ENCODE peak calls at places on chromosomes 11 and 22, in five cellular contexts. D is cardiac fibroblast, Y is transverse colon, M is A549, Q is H1. W is an unnamed sample.

GRCh38 chr11:8277691-8278090 is 14.0 kb upstream of the LMO1 start:
- DNase-seq in D (no peak), M (no peak), Q (no peak), Y (no peak), W (no peak)

GRCh38 chr11:102654761-102655160 is 29.6 kb upstream of the MMP20 start:
- DNase-seq in Y (no peak), Q (no peak), D (no peak), M (no peak), W (no peak)

GRCh38 chr22:19129871-19130270 is 1.2 kb upstream of the TSSK2 start:
- DNase-seq in Q (no peak), M (no peak), Y (no peak), D (no peak), W (no peak)

GRCh38 chr22:22907551-22908494 is 20.2 kb downstream of the IGLL5 start:
- DNase-seq in M (no peak), D (no peak), Y (no peak), Q (no peak), W (no peak)

GRCh38 chr11:19018901-19019300 is 41.6 kb downstream of the MRGPRX2 start:
- DNase-seq in M (no peak), Y (no peak), Q (peak), D (no peak), W (no peak)

GRCh38 chr11:70900540-70900939 is 351.8 kb downstream of the SHANK2 start:
- DNase-seq in M (no peak), Y (no peak), D (no peak), Q (no peak), W (no peak)

GRCh38 chr11:20020716-20021115 is 139.6 kb downstream of the DBX1 start:
- DNase-seq in Q (no peak), D (no peak), M (no peak), Y (no peak), W (no peak)

GRCh38 chr22:25174888-25175411 is 24.7 kb upstream of the CRYBB3 start:
- DNase-seq in Y (no peak), M (no peak), Q (no peak), D (no peak), W (no peak)

GRCh38 chr11:65492637-65493366 is 6.0 kb upstream of the MALAT1 start:
- DNase-seq in D (peak), Y (peak), Q (no peak), M (no peak), W (no peak)

GRCh38 chr11:65227879-65228278 is 33.9 kb upstream of the POLA2 start:
- DNase-seq in D (no peak), M (no peak), Q (no peak), Y (no peak), W (no peak)

GRCh38 chr11:5247479-5248192 is 2.0 kb downstream of the HBG1 start:
- DNase-seq in Q (no peak), D (no peak), Y (no peak), M (no peak), W (no peak)

DNA sequence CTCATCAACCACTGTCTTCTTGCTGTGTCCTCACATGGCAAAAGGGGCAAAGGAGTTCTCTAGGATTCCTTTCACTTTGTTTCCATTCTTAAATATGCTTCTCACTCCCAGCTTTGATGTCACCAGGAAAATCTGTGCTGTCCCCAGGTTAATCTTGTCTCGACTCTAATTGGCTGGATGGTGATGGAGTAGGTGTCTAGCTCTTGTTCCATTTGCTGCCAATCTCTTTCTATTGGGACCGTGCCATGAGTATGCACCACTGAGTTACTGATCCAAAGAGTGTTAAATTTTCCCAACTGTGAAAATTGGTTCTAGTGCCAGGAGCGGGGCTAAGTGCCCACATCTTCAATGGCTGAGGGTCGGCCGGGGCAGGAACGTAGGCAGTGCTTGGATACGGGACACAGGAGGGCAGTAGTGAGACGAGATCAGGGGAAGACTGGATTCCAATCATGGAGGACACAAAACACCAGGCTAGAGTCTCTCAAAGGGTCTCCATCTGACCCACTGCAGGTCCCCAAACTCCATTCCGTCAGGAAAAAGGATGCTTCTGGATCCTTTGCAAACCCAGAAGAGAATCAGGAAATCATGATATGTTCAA is 47.7 kb upstream of the CSNK2A3 start:
- DNase-seq in M (no peak), Y (no peak), Q (peak), D (no peak), W (no peak)
- TF ChIP-seq CTCF in M (no peak), Y (peak), Q (peak), D (no peak), W (no peak)

GRCh38 chr22:37768273-37768672 is 39.5 kb upstream of the GCAT start:
- DNase-seq in D (no peak), M (no peak), Q (peak), Y (no peak), W (no peak)
- TF ChIP-seq CTCF in D (peak), M (no peak), Q (peak), Y (peak), W (no peak)

GRCh38 chr11:73287400-73288101 is 15.4 kb downstream of the P2RY6 start:
- DNase-seq in Y (no peak), D (peak), M (no peak), Q (no peak), W (no peak)

GRCh38 chr11:73285721-73286120 is 13.6 kb downstream of the P2RY6 start:
- DNase-seq in Y (no peak), Q (no peak), M (no peak), D (no peak), W (no peak)

GRCh38 chr11:73288197-73288872 is 16.2 kb downstream of the P2RY6 start:
- DNase-seq in D (no peak), M (no peak), Y (no peak), Q (no peak), W (no peak)

GRCh38 chr11:73284106-73284505 is 12.0 kb downstream of the P2RY6 start:
- DNase-seq in Y (no peak), Q (no peak), M (no peak), D (no peak), W (no peak)

DNA sequence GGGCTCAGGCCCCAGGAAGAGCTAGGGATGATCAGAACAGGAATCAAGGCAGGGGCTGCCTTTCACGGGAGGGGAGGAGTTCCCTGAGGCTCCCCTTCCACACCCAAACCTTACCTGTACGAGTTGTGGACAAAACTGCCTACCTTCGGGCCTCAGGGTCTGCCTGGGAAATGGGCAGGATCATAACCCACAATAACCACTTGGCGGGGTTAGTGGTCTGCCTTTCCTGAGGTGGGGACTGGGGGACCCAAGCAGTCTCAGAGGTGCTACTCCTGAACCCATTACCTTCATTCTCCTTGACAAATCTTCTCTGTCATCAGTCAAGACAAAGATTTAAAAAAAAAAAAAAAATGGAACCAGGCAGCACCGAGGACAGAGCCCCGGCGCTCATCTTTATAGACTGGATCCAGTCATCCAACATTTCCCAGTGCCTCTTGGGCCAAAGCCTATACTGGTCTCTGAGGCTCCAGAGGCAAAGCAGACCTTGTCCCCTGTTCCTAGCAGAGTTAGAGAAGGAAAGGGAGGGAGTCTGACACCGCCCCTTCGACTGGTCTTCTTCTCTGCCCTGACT is 14.2 kb downstream of the P2RY6 start:
- DNase-seq in M (no peak), D (no peak), Y (no peak), Q (no peak), W (no peak)
- TF ChIP-seq CTCF in M (no peak), D (no peak), Y (no peak), Q (peak), W (no peak)

GRCh38 chr22:42303304-42304020 is 33.0 kb upstream of the TCF20 start:
- DNase-seq in Q (no peak), Y (peak), M (no peak), D (no peak), W (no peak)
- TF ChIP-seq CTCF in Q (no peak), Y (no peak), M (no peak), D (no peak), W (no peak)

DNA sequence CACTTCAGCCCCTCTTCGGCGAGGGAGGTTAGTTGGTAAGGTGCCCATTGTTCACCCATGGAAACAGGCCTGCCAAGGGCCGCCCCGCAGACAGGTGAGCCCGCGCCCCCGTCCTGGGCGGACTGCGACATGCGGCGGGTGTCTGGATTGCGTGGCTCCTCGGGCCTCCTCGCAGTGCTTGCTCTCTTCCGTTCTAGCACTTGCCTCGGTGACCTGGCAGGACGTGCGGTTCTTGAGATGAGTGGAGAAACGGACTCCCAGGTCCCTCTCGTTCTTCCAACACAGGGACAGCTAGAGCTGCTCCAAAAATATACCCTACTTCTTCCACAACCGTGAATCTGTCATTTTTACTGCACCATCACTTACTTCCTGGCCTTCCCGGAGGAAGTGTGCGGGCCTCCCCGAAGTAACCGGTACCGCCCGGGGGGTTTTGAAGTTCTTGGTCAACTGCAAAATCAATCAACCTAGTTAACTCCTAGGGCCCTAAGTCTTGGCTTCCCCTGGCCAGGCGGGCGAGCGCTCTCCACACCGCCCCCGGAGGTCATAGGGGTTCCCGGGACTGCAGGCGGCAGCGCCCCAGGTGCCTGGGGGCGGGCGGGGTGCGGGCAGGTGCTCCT is 745 bp upstream of the ZBTB44 start:
- DNase-seq in D (no peak), Y (peak), Q (peak), M (no peak), W (no peak)
- TF ChIP-seq CTCF in D (no peak), Y (no peak), Q (peak), M (no peak), W (no peak)

GRCh38 chr11:112477929-112478317 is 217.3 kb upstream of the PLET1 start:
- DNase-seq in Q (no peak), Y (no peak), M (no peak), D (no peak), W (no peak)
- TF ChIP-seq CTCF in Q (no peak), Y (no peak), M (no peak), D (no peak), W (no peak)

DNA sequence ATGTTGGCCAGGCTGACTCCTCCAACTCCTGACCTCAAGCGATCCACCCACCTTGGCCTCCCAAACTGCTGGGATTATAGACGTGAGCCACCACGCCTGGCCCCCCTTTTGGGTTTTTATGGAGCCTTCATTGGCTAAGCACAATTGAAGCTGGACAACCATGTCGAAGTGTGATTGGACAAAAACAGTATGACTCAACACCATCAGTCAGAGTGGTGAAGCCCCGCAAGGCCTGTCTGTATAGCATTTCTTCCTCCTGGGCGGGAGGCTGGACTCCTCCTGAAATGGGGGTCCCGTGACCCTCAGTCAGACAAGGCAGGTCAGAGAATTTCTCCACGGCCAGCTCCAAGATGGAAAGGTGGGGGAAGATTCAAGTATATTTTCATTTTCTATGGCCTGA is 3.1 kb upstream of the PARVB start:
- DNase-seq in M (no peak), Y (no peak), Q (no peak), D (no peak), W (no peak)
- TF ChIP-seq CTCF in M (no peak), Y (no peak), Q (no peak), D (no peak), W (no peak)